ENCODE peak calls at places on chromosomes 11 and 22, in five cellular contexts. One of them, this sample, is unnamed.

GRCh38 chr11:10413268-10413667 is 41.8 kb upstream of the AMPD3 start:
- DNase-seq in IMR-90: peak; percentile 22
- DNase-seq in brain microvascular endothelial cell: peak; percentile 36
- DNase-seq in lower lobe of right lung: no peak
- DNase-seq in uterus: no peak
- DNase-seq in this sample: peak; percentile 35

GRCh38 chr11:1890856-1891830 is 552 bp downstream of the PRR33 start:
- DNase-seq in IMR-90: no peak
- DNase-seq in brain microvascular endothelial cell: no peak
- DNase-seq in lower lobe of right lung: no peak
- DNase-seq in uterus: peak; percentile 20
- DNase-seq in this sample: no peak

GRCh38 chr11:6992026-6992425 is 28.1 kb downstream of the ZNF214 start:
- DNase-seq in IMR-90: peak; percentile 47
- DNase-seq in brain microvascular endothelial cell: no peak
- DNase-seq in lower lobe of right lung: no peak
- DNase-seq in uterus: no peak
- DNase-seq in this sample: peak; percentile 22

GRCh38 chr11:21567628-21568290 is 625.1 kb upstream of the ANO5 start:
- DNase-seq in IMR-90: no peak
- DNase-seq in brain microvascular endothelial cell: no peak
- DNase-seq in lower lobe of right lung: no peak
- DNase-seq in uterus: no peak
- DNase-seq in this sample: peak; percentile 71

GRCh38 chr22:45818130-45819085 is 146.8 kb downstream of the ATXN10 start:
- DNase-seq in IMR-90: no peak
- DNase-seq in brain microvascular endothelial cell: no peak
- DNase-seq in lower lobe of right lung: no peak
- DNase-seq in uterus: no peak
- DNase-seq in this sample: peak; percentile 57

GRCh38 chr11:19163627-19164026 is 38.2 kb downstream of the CSRP3 start:
- DNase-seq in IMR-90: no peak
- DNase-seq in brain microvascular endothelial cell: no peak
- DNase-seq in lower lobe of right lung: no peak
- DNase-seq in uterus: no peak
- DNase-seq in this sample: no peak

GRCh38 chr11:20021212-20021611 is 139.1 kb downstream of the DBX1 start:
- DNase-seq in IMR-90: no peak
- DNase-seq in brain microvascular endothelial cell: no peak
- DNase-seq in lower lobe of right lung: no peak
- DNase-seq in uterus: no peak
- DNase-seq in this sample: peak; percentile 81

GRCh38 chr11:117966908-117967307 is 19.3 kb upstream of the IL10RA start:
- DNase-seq in IMR-90: no peak
- DNase-seq in brain microvascular endothelial cell: no peak
- DNase-seq in lower lobe of right lung: no peak
- DNase-seq in uterus: no peak
- DNase-seq in this sample: no peak

GRCh38 chr22:33906954-33907353 is 13.3 kb downstream of the LARGE1 start:
- DNase-seq in IMR-90: no peak
- DNase-seq in brain microvascular endothelial cell: no peak
- DNase-seq in lower lobe of right lung: no peak
- DNase-seq in uterus: no peak
- DNase-seq in this sample: no peak

GRCh38 chr11:132205006-132205405 is 834.6 kb downstream of the NTM start:
- DNase-seq in IMR-90: no peak
- DNase-seq in brain microvascular endothelial cell: no peak
- DNase-seq in lower lobe of right lung: no peak
- DNase-seq in uterus: no peak
- DNase-seq in this sample: no peak

GRCh38 chr11:13091804-13092203 is 82.7 kb downstream of the RASSF10 start:
- DNase-seq in IMR-90: no peak
- DNase-seq in brain microvascular endothelial cell: no peak
- DNase-seq in lower lobe of right lung: no peak
- DNase-seq in uterus: no peak
- DNase-seq in this sample: peak; percentile 89

GRCh38 chr11:3723014-3723708 is 52.0 kb upstream of the CHRNA10 start:
- DNase-seq in IMR-90: peak; percentile 99
- DNase-seq in brain microvascular endothelial cell: peak; percentile 94
- DNase-seq in lower lobe of right lung: no peak
- DNase-seq in uterus: no peak
- DNase-seq in this sample: peak; percentile 87

GRCh38 chr11:34916810-34917780 is 677 bp downstream of the PDHX start:
- DNase-seq in IMR-90: peak; percentile 30
- DNase-seq in brain microvascular endothelial cell: peak; percentile 35
- DNase-seq in lower lobe of right lung: no peak
- DNase-seq in uterus: no peak
- DNase-seq in this sample: peak; percentile 41

GRCh38 chr11:118715245-118715807 is 35.9 kb upstream of the TREH start:
- DNase-seq in IMR-90: no peak
- DNase-seq in brain microvascular endothelial cell: no peak
- DNase-seq in lower lobe of right lung: no peak
- DNase-seq in uterus: peak; percentile 46
- DNase-seq in this sample: no peak

GRCh38 chr11:47437746-47438418 is 11.1 kb downstream of the RAPSN start:
- DNase-seq in IMR-90: no peak
- DNase-seq in brain microvascular endothelial cell: no peak
- DNase-seq in lower lobe of right lung: no peak
- DNase-seq in uterus: peak; percentile 37
- DNase-seq in this sample: no peak

GRCh38 chr22:49049691-49050090 is 778.0 kb downstream of the BRD1 start:
- DNase-seq in IMR-90: no peak
- DNase-seq in brain microvascular endothelial cell: no peak
- DNase-seq in lower lobe of right lung: no peak
- DNase-seq in uterus: no peak
- DNase-seq in this sample: no peak

DNA sequence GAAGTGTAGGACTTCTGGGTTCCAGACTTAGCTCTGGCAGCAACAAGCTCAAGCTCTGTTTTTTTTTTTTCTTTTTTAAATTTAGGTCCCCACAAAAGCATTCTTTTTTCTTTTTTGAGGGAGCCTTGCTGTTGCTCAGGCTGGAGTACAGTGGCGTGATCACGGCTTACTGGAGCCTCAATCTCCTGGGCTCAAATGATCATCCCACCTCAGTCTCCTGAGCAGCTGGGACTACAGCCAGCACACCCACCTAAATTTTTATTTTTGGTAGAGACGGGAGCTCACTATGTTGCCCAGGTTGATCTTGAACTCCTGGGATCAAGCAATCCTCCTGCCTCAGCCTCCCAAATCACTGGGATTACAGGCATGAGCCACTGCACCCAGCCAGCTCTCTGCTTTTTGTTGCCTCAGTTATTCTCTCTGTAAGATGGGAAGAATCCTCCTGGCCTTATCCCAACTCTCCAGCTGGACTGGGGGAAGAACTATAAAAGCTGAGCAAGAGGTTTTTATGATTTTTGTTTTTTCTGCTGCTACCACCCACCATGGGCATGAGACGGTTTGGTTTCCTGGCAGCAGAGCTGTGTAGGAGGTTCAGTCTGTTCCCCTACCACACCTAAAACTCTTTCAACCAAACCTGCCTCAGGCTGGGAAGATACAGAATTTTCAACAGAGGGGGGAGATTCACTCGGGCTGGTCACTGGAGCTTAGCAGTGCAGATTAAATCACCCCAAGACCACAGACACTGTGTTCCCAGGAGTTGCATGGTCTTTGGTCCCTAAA is 11.6 kb upstream of the MTFP1 start:
- DNase-seq in IMR-90: no peak
- DNase-seq in brain microvascular endothelial cell: no peak
- DNase-seq in lower lobe of right lung: no peak
- DNase-seq in uterus: no peak
- DNase-seq in this sample: no peak
- TF ChIP-seq CTCF in IMR-90: no peak
- TF ChIP-seq CTCF in brain microvascular endothelial cell: no peak
- TF ChIP-seq CTCF in lower lobe of right lung: no peak
- TF ChIP-seq CTCF in uterus: no peak
- TF ChIP-seq CTCF in this sample: no peak

GRCh38 chr22:50569896-50570535 is 7.3 kb upstream of the SYCE3 start:
- DNase-seq in IMR-90: no peak
- DNase-seq in brain microvascular endothelial cell: no peak
- DNase-seq in lower lobe of right lung: no peak
- DNase-seq in uterus: no peak
- DNase-seq in this sample: no peak
- H3K36me3 ChIP-seq in IMR-90: no peaks in the 10 kb centered on the region
- H3K36me3 ChIP-seq in brain microvascular endothelial cell: no peaks in the 10 kb centered on the region
- H3K36me3 ChIP-seq in lower lobe of right lung: peaks cover 5% of the 10 kb centered on the region
- H3K36me3 ChIP-seq in uterus: no peaks in the 10 kb centered on the region
- H3K36me3 ChIP-seq in this sample: peaks cover 1% of the 10 kb centered on the region

GRCh38 chr11:107563702-107564101 is 1.8 kb downstream of the ALKBH8 start:
- DNase-seq in IMR-90: peak; percentile 66
- DNase-seq in brain microvascular endothelial cell: peak; percentile 64
- DNase-seq in lower lobe of right lung: no peak
- DNase-seq in uterus: peak; percentile 28
- DNase-seq in this sample: peak; percentile 47
- TF ChIP-seq CTCF in IMR-90: peak; percentile 77
- TF ChIP-seq CTCF in brain microvascular endothelial cell: peak; percentile 72
- TF ChIP-seq CTCF in lower lobe of right lung: peak; percentile 48
- TF ChIP-seq CTCF in uterus: peak; percentile 53
- TF ChIP-seq CTCF in this sample: peak; percentile 55

DNA sequence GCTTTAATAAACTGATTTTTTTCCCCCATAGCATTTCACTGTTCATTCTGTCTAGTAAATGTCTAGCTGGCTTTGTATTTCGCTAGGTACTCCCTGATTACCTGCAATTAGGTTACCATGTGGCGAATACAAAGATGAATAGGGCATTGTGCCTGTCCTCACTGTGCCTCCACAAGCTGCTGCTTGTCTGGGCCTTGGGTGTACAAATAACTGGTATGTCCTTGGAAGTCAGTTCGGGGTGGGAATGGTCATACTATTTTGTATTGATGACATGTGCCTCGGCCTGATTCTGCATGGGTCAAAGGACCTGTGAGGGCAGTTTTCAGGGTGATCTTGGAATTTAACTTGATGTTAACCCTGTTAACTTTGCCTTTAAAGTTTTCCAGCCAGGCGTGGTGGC is 11.4 kb downstream of the RBM4 start:
- DNase-seq in IMR-90: no peak
- DNase-seq in brain microvascular endothelial cell: no peak
- DNase-seq in lower lobe of right lung: no peak
- DNase-seq in uterus: no peak
- DNase-seq in this sample: no peak
- H3K36me3 ChIP-seq in IMR-90: peaks cover 53% of the 10 kb centered on the region
- H3K36me3 ChIP-seq in brain microvascular endothelial cell: peaks cover 37% of the 10 kb centered on the region
- H3K36me3 ChIP-seq in lower lobe of right lung: peaks cover 88% of the 10 kb centered on the region
- H3K36me3 ChIP-seq in uterus: no peaks in the 10 kb centered on the region
- H3K36me3 ChIP-seq in this sample: peaks cover 23% of the 10 kb centered on the region

DNA sequence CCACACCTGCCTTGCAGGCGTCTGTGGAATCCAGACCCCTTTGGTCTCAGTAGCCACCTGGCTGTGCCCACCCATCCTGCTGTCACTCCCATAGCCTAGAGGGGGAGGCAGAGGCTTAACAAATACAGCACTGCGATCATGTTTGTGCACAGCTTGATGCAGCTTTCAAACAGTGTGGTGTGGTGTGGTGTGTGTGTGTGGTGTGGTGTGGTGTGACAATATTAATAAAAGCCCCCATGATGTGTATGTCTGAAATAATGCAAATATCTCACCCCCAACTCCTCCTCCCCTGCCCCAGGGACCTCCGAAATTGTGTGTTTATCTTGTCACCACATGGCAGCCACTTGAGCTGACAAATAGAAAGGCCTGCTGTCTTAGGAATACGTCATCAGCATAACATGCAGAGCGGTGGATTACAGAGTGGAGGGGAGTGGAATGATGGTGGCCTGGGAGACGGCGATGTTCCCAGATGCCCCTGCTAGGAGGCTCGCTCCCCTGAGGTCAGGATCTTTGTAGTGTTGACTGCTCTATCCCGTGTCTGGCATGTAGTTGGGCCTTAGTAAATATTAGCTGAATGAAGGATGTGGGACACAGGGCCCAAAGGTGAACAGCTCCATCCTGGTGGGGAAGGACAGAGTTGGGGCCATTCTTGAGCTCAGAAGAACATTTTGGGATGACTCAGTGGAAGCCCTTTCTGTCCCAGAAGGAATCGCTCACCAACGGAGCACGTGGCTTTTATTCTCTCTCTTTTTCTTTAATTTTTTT is 2.8 kb downstream of the PDXP start:
- DNase-seq in IMR-90: peak; percentile 82
- DNase-seq in brain microvascular endothelial cell: peak; percentile 60
- DNase-seq in lower lobe of right lung: no peak
- DNase-seq in uterus: no peak
- DNase-seq in this sample: no peak
- TF ChIP-seq CTCF in IMR-90: peak; percentile 63
- TF ChIP-seq CTCF in brain microvascular endothelial cell: peak; percentile 77
- TF ChIP-seq CTCF in lower lobe of right lung: peak; percentile 32
- TF ChIP-seq CTCF in uterus: peak; percentile 55
- TF ChIP-seq CTCF in this sample: peak; percentile 36

GRCh38 chr22:23831781-23832180 is 7.0 kb downstream of the DERL3 start:
- DNase-seq in IMR-90: no peak
- DNase-seq in brain microvascular endothelial cell: no peak
- DNase-seq in lower lobe of right lung: peak; percentile 33
- DNase-seq in uterus: no peak
- DNase-seq in this sample: no peak

GRCh38 chr22:23833911-23834317 is 4.9 kb downstream of the DERL3 start:
- DNase-seq in IMR-90: no peak
- DNase-seq in brain microvascular endothelial cell: no peak
- DNase-seq in lower lobe of right lung: peak; percentile 38
- DNase-seq in uterus: no peak
- DNase-seq in this sample: no peak

GRCh38 chr22:23834406-23834805 is 4.4 kb downstream of the DERL3 start:
- DNase-seq in IMR-90: no peak
- DNase-seq in brain microvascular endothelial cell: no peak
- DNase-seq in lower lobe of right lung: no peak
- DNase-seq in uterus: no peak
- DNase-seq in this sample: no peak

GRCh38 chr22:23832226-23833016 is 6.4 kb downstream of the DERL3 start:
- DNase-seq in IMR-90: no peak
- DNase-seq in brain microvascular endothelial cell: no peak
- DNase-seq in lower lobe of right lung: peak; percentile 28
- DNase-seq in uterus: no peak
- DNase-seq in this sample: no peak

DNA sequence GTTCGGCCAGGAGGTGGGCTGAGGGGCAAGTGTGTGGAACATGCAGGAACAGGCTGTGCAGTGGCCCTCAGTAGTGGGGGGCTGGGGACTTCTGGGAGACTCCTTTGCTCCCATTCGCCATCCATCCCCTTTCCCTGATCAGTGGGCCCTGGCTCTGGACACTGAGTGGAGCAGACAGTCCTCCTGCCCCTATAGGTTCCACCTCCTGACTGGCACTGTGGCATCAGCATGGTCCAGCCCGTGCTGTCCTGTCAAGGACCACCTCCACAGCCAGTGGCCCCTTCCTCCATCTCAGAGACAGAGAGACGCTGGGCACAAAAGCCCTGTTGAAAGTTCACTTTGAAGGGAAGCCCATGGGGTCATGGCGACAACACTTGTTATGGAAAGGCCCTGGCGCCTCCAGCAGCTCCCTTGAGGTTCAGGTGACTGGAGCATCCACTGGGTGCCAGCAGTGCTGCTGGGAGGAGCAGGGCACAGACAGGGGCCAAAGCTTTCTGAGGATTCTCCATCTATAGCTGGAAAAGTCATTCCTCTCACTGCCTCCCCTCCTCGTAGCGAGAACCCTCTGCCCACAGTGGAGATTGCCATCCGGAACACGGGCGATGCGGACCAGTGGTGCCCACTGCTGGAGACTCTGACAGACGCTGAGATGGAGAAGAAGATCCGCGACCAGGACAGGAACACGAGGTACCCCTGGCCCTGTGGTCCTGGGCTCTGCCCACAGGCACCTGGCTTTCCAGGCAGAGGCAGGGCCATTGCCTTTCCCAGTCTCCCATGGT is 5.6 kb downstream of the DERL3 start:
- DNase-seq in IMR-90: no peak
- DNase-seq in brain microvascular endothelial cell: no peak
- DNase-seq in lower lobe of right lung: peak; percentile 20
- DNase-seq in uterus: no peak
- DNase-seq in this sample: no peak
- H3K36me3 ChIP-seq in IMR-90: peaks cover 62% of the 10 kb centered on the region
- H3K36me3 ChIP-seq in brain microvascular endothelial cell: peaks cover 27% of the 10 kb centered on the region
- H3K36me3 ChIP-seq in lower lobe of right lung: peaks cover 76% of the 10 kb centered on the region
- H3K36me3 ChIP-seq in uterus: no peaks in the 10 kb centered on the region
- H3K36me3 ChIP-seq in this sample: peaks cover 23% of the 10 kb centered on the region

This sample was measured in bronchial epithelial cell.